ENCODE peak calls at places on chromosome 22, in five cellular contexts. B is RWPE2, A is AG09309, H is GM12865, C is epithelial cell of esophagus. U is an unnamed sample.

GRCh38 chr22:23759566-23759965 is 3.2 kb upstream of the C22orf15 start:
- DNase-seq in A (no peak), C (no peak), B (no peak), H (no peak), U (no peak)

GRCh38 chr22:44193537-44193896 is 12.8 kb downstream of the PARVG start:
- DNase-seq in A (no peak), B (no peak), H (peak), C (peak), U (no peak)

GRCh38 chr22:47582067-47582466 is 819.6 kb downstream of the TBC1D22A start:
- DNase-seq in H (no peak), B (no peak), C (no peak), A (no peak), U (no peak)

GRCh38 chr22:35467788-35468187 is 67.8 kb downstream of the MCM5 start:
- DNase-seq in H (no peak), A (no peak), B (no peak), C (no peak), U (no peak)

GRCh38 chr22:47032091-47032943 is 269.9 kb downstream of the TBC1D22A start:
- DNase-seq in H (no peak), B (peak), C (peak), A (no peak), U (no peak)

GRCh38 chr22:26287382-26288228 is 118.3 kb downstream of the SEZ6L start:
- DNase-seq in B (no peak), C (no peak), A (no peak), H (no peak), U (no peak)

GRCh38 chr22:26906464-26906863 is 249.1 kb downstream of the MIAT start:
- DNase-seq in B (no peak), C (no peak), A (no peak), H (no peak), U (no peak)

GRCh38 chr22:45757068-45757467 is 85.4 kb downstream of the ATXN10 start:
- DNase-seq in C (no peak), B (no peak), H (no peak), A (no peak), U (peak)

GRCh38 chr22:20439928-20440575 is 2.4 kb upstream of the SCARF2 start:
- DNase-seq in C (no peak), A (no peak), H (no peak), B (peak), U (no peak)

GRCh38 chr22:20422271-20422958 is 15.2 kb downstream of the SCARF2 start:
- DNase-seq in C (no peak), B (peak), H (no peak), A (peak), U (no peak)

GRCh38 chr22:46056169-46057041 is 79.4 kb upstream of the WNT7B start:
- DNase-seq in B (peak), C (peak), A (no peak), H (no peak), U (no peak)

GRCh38 chr22:23574877-23575276 is 5.2 kb downstream of the IGLL1 start:
- DNase-seq in C (no peak), B (no peak), A (no peak), H (no peak), U (no peak)

DNA sequence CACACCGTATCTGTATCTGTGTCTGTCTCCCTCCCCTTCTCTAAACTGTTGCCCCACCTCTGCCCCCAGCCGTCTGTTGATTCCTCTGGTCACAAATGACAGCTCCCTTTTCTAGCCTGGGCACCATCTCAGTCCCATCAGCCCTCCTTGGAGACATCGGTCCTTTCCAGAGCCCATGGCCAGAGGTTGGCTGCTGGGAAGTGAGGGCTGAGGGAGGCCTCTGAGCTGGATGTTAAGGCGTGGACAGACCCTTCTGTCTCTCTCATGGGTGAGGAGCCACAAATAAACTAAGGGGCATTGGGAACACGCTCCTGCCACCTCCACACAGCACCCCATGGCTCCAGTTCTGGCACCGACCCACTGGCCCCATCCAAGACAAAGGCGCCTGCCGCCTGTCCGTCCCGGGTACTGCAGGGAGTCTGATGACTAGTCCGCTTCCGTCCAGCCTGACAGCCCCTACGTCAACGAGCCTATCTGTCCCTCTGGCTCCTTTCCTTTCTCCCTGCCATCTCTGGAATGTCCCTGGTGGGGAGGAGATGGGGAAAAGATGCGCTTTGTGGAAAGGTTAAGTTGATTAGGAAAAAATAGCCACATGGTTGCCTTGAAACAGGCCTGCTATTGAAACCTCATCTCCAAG is 10.5 kb downstream of the PDGFB start:
- DNase-seq in B (no peak), H (peak), A (no peak), C (no peak), U (no peak)
- TF ChIP-seq CTCF in B (no peak), H (no peak), A (no peak), C (no peak), U (no peak)

GRCh38 chr22:36904260-36904659 is 9.2 kb upstream of the CSF2RB start:
- DNase-seq in H (no peak), B (no peak), C (no peak), A (no peak), U (no peak)
- TF ChIP-seq CTCF in H (no peak), B (no peak), C (peak), A (no peak), U (no peak)

DNA sequence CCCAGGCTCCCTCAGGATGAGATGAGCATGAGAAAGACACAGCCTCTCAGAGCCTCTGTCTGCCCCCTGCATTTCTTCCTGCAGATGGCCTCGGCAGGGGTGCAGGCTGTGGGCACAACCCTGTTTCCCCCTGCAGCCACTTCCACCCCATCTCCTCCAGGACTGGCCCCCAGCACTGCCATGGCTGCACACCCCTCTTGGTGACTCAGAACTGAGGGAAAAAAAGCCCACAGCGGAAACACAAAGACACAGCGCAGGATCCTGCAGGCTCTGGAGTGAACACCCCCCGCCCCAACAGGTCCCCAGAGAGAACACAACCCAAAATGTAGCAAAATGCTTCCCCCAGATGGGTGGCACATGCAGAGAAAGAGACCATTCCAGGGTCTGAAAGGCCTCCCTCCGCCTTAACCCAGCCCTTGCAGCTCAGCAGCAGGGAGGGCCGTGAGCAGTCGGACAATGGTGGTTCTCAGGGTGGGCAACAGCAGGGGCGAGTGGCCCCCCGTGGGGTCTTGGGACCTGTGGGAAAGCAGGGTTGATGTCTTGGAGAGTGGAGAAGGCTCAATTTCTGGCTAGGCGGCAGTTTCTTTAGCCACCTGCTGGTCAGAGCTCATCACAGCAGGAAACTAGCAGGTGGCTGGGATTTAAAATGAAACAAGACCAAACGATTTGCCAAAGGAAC is 8.0 kb downstream of the TUBGCP6 start:
- DNase-seq in H (peak), A (no peak), B (no peak), C (peak), U (no peak)
- TF ChIP-seq CTCF in H (peak), A (peak), B (peak), C (peak), U (peak)

DNA sequence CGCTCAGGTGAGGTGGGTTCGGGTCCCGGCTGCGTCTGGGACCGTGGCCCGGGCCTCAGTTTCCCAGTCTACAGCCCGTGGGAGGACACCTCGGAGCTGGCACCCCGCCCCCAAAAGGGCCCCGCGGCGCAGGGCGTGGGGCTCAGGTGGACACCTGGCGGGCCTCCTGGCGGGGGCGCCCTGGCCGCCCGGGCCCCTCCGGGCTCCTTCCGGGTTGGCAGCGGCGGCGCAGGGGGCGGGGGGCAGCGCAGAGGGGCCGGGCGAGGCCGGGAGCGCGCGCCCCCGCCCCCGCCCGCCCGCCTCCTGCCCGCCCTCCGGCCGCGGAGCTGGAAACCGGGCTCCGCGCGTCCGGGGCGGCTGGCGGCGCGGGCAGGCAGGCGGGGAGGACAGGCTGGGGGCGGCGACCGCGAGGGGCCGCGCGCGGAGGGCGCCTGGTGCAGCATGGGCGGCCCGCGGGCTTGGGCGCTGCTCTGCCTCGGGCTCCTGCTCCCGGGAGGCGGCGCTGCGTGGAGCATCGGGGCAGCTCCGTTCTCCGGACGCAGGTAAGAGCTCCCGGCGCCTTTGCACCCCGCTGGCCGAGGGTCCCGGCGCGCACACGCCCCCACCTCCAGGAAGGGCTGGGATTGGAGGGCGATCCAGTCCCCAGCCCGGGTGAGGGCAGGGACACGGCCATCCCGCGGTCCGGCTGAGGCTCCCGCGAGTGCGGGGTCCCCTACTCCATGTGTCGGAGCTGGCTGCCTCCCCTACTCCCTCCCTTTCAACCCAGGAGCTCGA is at the start of gene EMID1:
- DNase-seq in H (peak), A (no peak), C (peak), B (no peak), U (no peak)
- TF ChIP-seq CTCF in H (peak), A (peak), C (peak), B (peak), U (no peak)

GRCh38 chr22:17171016-17171312 is 11.9 kb upstream of the HDHD5 start:
- DNase-seq in C (no peak), A (no peak), B (no peak), H (no peak), U (no peak)
- TF ChIP-seq CTCF in C (no peak), A (peak), B (no peak), H (no peak), U (no peak)

GRCh38 chr22:43090130-43090789 is 1.1 kb upstream of the TTLL1 start:
- DNase-seq in A (peak), H (peak), C (peak), B (no peak), U (no peak)
- TF ChIP-seq CTCF in A (peak), H (peak), C (peak), B (peak), U (peak)

GRCh38 chr22:22109693-22110466 is 127.3 kb upstream of the TOP3B start:
- DNase-seq in H (no peak), B (no peak), A (no peak), C (no peak), U (no peak)
- TF ChIP-seq CTCF in H (peak), B (peak), A (no peak), C (peak), U (no peak)